ENCODE peak calls at places on chromosomes 7 and 10, in six cellular contexts. M is ovary, P is uterus, J is Caco-2, F is A549, B is astrocyte of the spinal cord. S is an unnamed sample.

GRCh38 chr7:104982308-104982755 is 31.7 kb upstream of the KMT2E start:
- DNase-seq in F (no peak), P (no peak), M (no peak), J (no peak), B (no peak), S (no peak)

GRCh38 chr7:157295338-157295737 is 41.5 kb upstream of the DNAJB6 start:
- DNase-seq in P (no peak), F (no peak), M (no peak), J (no peak), B (no peak), S (no peak)

GRCh38 chr7:46071076-46071475 is 150.0 kb upstream of the IGFBP3 start:
- DNase-seq in M (no peak), B (peak; percentile 67), P (no peak), J (no peak), F (no peak), S (no peak)

GRCh38 chr7:26122745-26123144 is 29.3 kb upstream of the NFE2L3 start:
- DNase-seq in P (no peak), J (no peak), B (no peak), M (no peak), F (no peak), S (no peak)

GRCh38 chr10:43045631-43046287 is 31.1 kb upstream of the RET start:
- DNase-seq in F (no peak), J (peak; percentile 28), M (peak; percentile 11), B (no peak), P (peak; percentile 8), S (peak; percentile 10)

GRCh38 chr10:24858908-24859270 is 93.5 kb downstream of the PRTFDC1 start:
- DNase-seq in M (no peak), B (no peak), F (no peak), J (no peak), P (no peak), S (no peak)

GRCh38 chr10:110511734-110512449 is 14.2 kb downstream of the DUSP5 start:
- DNase-seq in B (peak; percentile 19), J (peak; percentile 78), F (peak; percentile 48), P (no peak), M (no peak), S (no peak)

GRCh38 chr7:139490130-139490529 is 6.7 kb upstream of the KLRG2 start:
- DNase-seq in B (no peak), M (no peak), J (no peak), F (no peak), P (no peak), S (no peak)

GRCh38 chr10:60490013-60490412 is 100.3 kb upstream of the ANK3 start:
- DNase-seq in F (no peak), P (no peak), M (no peak), J (no peak), B (peak; percentile 62), S (no peak)

GRCh38 chr10:33937987-33938386 is 603.5 kb upstream of the NRP1 start:
- DNase-seq in J (no peak), B (no peak), M (no peak), P (no peak), F (no peak), S (no peak)

GRCh38 chr10:33942508-33942907 is 608.0 kb upstream of the NRP1 start:
- DNase-seq in M (no peak), P (no peak), J (no peak), F (no peak), B (no peak), S (no peak)

GRCh38 chr10:33937259-33937658 is 602.8 kb upstream of the NRP1 start:
- DNase-seq in P (no peak), J (no peak), M (no peak), B (no peak), F (no peak), S (no peak)

GRCh38 chr10:33935350-33935749 is 600.9 kb upstream of the NRP1 start:
- DNase-seq in M (no peak), F (no peak), P (no peak), B (no peak), J (no peak), S (no peak)

DNA sequence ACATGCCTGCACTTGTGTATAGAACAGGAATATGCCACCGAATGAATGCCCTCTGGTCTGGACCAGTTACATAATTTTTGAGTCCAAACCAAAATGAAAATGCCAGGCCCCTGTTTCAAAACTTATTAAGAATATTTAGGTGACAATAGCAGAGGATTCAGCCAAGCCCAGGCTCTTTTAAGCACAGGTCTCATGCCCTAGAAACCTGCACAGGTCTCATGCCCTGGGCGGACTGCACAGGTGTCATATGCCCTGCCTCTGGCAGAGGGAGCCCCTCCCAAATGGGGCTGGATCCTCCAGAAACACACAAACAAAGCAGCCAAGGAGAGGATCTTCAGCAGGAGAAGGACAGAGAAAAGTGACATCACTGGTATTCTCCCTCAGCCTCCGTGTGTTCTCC is 605.4 kb upstream of the NRP1 start:
- DNase-seq in F (no peak), J (no peak), B (no peak), M (no peak), P (no peak), S (no peak)
- TF ChIP-seq CTCF in F (no peak), J (no peak), B (no peak), M (no peak), P (no peak), S (no peak)

GRCh38 chr10:62077330-62078015 is 176.0 kb downstream of the ARID5B start:
- DNase-seq in M (no peak), J (no peak), F (no peak), B (no peak), P (no peak), S (no peak)

GRCh38 chr10:62075414-62075813 is 173.9 kb downstream of the ARID5B start:
- DNase-seq in P (no peak), F (no peak), B (no peak), J (no peak), M (no peak), S (no peak)

GRCh38 chr10:62075912-62076311 is 174.4 kb downstream of the ARID5B start:
- DNase-seq in F (no peak), P (no peak), B (no peak), M (no peak), J (no peak), S (no peak)

GRCh38 chr10:62079885-62080559 is 178.5 kb downstream of the ARID5B start:
- DNase-seq in P (no peak), M (no peak), J (no peak), F (no peak), B (no peak), S (no peak)

DNA sequence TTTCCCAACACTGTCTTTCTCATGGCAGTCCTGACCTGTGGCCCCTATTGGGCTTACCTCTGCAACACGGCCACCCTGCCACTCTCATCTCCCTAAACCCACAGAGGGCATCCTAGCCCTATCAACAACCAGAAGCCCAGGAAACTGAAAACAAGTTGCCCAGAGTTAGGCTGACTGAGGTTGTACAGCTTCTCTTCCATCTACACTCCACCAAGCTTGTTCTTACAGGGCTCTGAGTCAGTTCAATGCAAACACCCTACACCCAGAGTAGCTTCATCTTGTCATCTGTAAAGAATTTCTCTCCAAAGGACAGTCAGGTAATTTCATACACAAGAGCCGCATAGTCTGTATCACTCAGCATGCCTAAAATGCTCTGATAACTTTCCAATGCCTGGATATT is 175.4 kb downstream of the ARID5B start:
- DNase-seq in F (peak; percentile 79), P (no peak), J (no peak), B (peak; percentile 90), M (no peak), S (no peak)
- TF ChIP-seq CTCF in F (peak; percentile 35), P (no peak), J (no peak), B (no peak), M (no peak), S (no peak)

GRCh38 chr7:90747521-90747920 is 151.4 kb downstream of the CDK14 start:
- DNase-seq in B (no peak), J (no peak), F (no peak), M (no peak), P (no peak), S (no peak)

GRCh38 chr7:90751595-90751994 is 155.5 kb downstream of the CDK14 start:
- DNase-seq in J (no peak), B (no peak), M (no peak), P (no peak), F (no peak), S (no peak)

GRCh38 chr7:90749262-90749661 is 153.1 kb downstream of the CDK14 start:
- DNase-seq in M (no peak), P (no peak), B (no peak), F (no peak), J (no peak), S (no peak)

GRCh38 chr7:90752051-90752450 is 155.9 kb downstream of the CDK14 start:
- DNase-seq in J (no peak), P (no peak), F (no peak), M (no peak), B (no peak), S (no peak)

GRCh38 chr7:90749774-90750173 is 153.7 kb downstream of the CDK14 start:
- DNase-seq in B (no peak), M (no peak), F (peak; percentile 12), J (peak; percentile 51), P (no peak), S (no peak)
- TF ChIP-seq CTCF in B (peak; percentile 34), M (no peak), F (no peak), J (peak; percentile 14), P (no peak), S (no peak)

GRCh38 chr10:56551037-56551436 is 190.0 kb upstream of the ZWINT start:
- DNase-seq in B (no peak), M (no peak), F (no peak), P (no peak), J (no peak), S (no peak)

GRCh38 chr10:56547163-56547562 is 186.1 kb upstream of the ZWINT start:
- DNase-seq in B (no peak), M (no peak), P (no peak), J (no peak), F (no peak), S (no peak)
- TF ChIP-seq CTCF in B (no peak), M (no peak), P (no peak), J (no peak), F (no peak), S (no peak)

DNA sequence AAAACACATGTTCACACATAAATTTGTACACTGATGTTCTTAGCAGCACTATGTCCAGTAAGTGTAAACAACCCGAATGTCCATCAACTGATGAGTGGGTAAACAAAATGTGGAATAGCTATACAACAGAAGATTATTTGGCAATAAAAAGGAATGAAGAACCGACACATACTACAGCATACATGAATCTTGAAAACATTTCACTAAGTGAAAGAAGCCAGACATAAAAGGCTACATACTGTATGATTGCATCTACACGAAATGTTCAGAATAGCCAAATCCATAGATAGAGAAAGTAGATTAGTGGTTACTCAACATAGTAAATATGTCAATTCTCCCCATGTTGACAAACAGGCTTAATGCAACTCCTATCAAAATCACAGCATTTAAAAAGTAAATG is 17.2 kb downstream of the CEP41 start:
- DNase-seq in M (no peak), F (no peak), P (no peak), B (no peak), J (no peak), S (no peak)
- TF ChIP-seq CTCF in M (no peak), F (no peak), P (no peak), B (no peak), J (no peak), S (no peak)